ENCODE peak calls at places on chromosomes 3 and 15, in nine cellular contexts. W is A549, B is HCT116, I is Panc1, P is GM23338, R is GM12878, X is SK-N-SH, L is HepG2, N is K562. F is an unnamed sample.

GRCh38 chr3:179840985-179841384 is 188.1 kb downstream of the USP13 start:
- DNase-seq in R (no peak), W (no peak), N (no peak), L (no peak), B (no peak), I (no peak), P (no peak), X (no peak), F (no peak)

GRCh38 chr15:64006642-64007041 is 39.6 kb downstream of the DAPK2 start:
- DNase-seq in N (no peak), L (no peak), R (no peak), P (no peak), W (no peak), I (no peak), X (no peak), B (no peak), F (no peak)

GRCh38 chr3:33437556-33438283 is 2.5 kb downstream of the UBP1 start:
- DNase-seq in N (no peak), W (no peak), R (no peak), X (no peak), I (no peak), P (peak; percentile 57), L (peak; percentile 25), B (no peak), F (no peak)

GRCh38 chr3:46719044-46719565 is 1.4 kb upstream of the PRSS50 start:
- DNase-seq in N (no peak), R (no peak), L (no peak), B (no peak), X (no peak), P (no peak), W (no peak), I (no peak), F (no peak)

GRCh38 chr15:49644364-49644794 is 23.5 kb downstream of the DTWD1 start:
- DNase-seq in W (no peak), B (no peak), I (no peak), P (peak; percentile 21), R (no peak), X (no peak), L (no peak), N (no peak), F (no peak)

GRCh38 chr3:51539291-51539891 is 872 bp downstream of the RAD54L2 start:
- DNase-seq in W (peak; percentile 27), X (peak; percentile 51), P (peak; percentile 59), L (no peak), I (no peak), B (no peak), R (no peak), N (peak; percentile 50), F (peak; percentile 30)

GRCh38 chr3:193040836-193041672 is 123.4 kb upstream of the MB21D2 start:
- DNase-seq in B (peak; percentile 50), W (peak; percentile 15), L (peak; percentile 24), N (peak; percentile 24), P (peak; percentile 79), X (peak; percentile 48), R (peak; percentile 5), I (peak; percentile 13), F (peak; percentile 7)

GRCh38 chr3:108472011-108472591 is 38.3 kb downstream of the MYH15 start:
- DNase-seq in L (no peak), I (peak; percentile 88), P (no peak), N (no peak), R (no peak), B (peak; percentile 96), X (peak; percentile 17), W (peak; percentile 53), F (no peak)

GRCh38 chr3:188299068-188299467 is 145.1 kb downstream of the LPP start:
- DNase-seq in R (no peak), B (no peak), P (no peak), W (no peak), N (no peak), X (no peak), L (no peak), I (no peak), F (no peak)

GRCh38 chr3:188298585-188298984 is 144.6 kb downstream of the LPP start:
- DNase-seq in B (no peak), I (no peak), L (no peak), N (no peak), R (no peak), X (no peak), W (no peak), P (no peak), F (peak; percentile 30)

GRCh38 chr3:188299713-188300112 is 145.8 kb downstream of the LPP start:
- DNase-seq in B (no peak), W (no peak), N (no peak), R (no peak), L (no peak), X (no peak), I (no peak), P (no peak), F (no peak)

GRCh38 chr3:188303286-188303799 is 149.4 kb downstream of the LPP start:
- DNase-seq in P (peak; percentile 19), N (no peak), L (no peak), I (no peak), R (no peak), X (no peak), B (no peak), W (no peak), F (no peak)

DNA sequence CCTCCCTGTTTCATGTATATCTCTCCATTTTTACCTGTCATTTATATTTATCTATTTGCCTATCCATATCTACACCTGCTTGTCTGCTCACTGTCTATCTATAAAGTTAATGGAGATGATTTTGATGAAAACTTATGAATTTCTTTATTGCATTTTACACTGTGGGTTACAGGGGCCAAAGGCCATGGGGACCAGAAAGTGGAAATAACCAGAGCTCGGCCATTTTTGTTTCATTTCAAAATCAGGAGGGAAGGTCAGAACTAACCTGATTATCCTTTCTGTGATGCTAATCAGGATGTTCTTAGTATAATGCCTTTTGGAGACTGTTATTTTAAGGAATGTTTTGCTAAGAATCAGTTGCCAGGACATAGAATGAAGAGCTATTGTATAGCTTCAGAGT is 147.2 kb downstream of the LPP start:
- DNase-seq in W (no peak), R (no peak), I (no peak), P (peak; percentile 21), L (no peak), N (no peak), X (no peak), B (no peak), F (no peak)
- H3K27ac ChIP-seq in W (no peak overlapping the region), R (no peak overlapping the region), I (no peak overlapping the region), P (peak overlapping the region; percentile 9), L (no peak overlapping the region), N (no peak overlapping the region), X (no peak overlapping the region), B (no peak overlapping the region), F (no peak overlapping the region)

GRCh38 chr3:126998320-126998719 is 15.4 kb downstream of the PLXNA1 start:
- DNase-seq in I (no peak), B (no peak), P (no peak), R (no peak), L (no peak), X (no peak), N (no peak), W (no peak), F (no peak)

GRCh38 chr3:126998728-126999127 is 15.8 kb downstream of the PLXNA1 start:
- DNase-seq in N (no peak), W (no peak), X (no peak), B (no peak), I (no peak), R (no peak), P (no peak), L (no peak), F (no peak)

GRCh38 chr3:126996905-126997304 is 14.0 kb downstream of the PLXNA1 start:
- DNase-seq in P (no peak), B (no peak), I (no peak), W (no peak), N (no peak), X (no peak), L (no peak), R (no peak), F (no peak)

GRCh38 chr3:126995926-126996512 is 13.1 kb downstream of the PLXNA1 start:
- DNase-seq in L (no peak), I (no peak), B (no peak), X (no peak), W (no peak), R (no peak), N (no peak), P (peak; percentile 48), F (no peak)

GRCh38 chr3:126997455-126998038 is 14.6 kb downstream of the PLXNA1 start:
- DNase-seq in X (no peak), W (no peak), R (no peak), P (no peak), I (no peak), B (no peak), N (no peak), L (no peak), F (no peak)
- TF ChIP-seq REST in X (no peak), W (no peak), R (no peak), P (no peak), I (no peak), B (no peak), N (no peak), L (no peak), F (no peak)

DNA sequence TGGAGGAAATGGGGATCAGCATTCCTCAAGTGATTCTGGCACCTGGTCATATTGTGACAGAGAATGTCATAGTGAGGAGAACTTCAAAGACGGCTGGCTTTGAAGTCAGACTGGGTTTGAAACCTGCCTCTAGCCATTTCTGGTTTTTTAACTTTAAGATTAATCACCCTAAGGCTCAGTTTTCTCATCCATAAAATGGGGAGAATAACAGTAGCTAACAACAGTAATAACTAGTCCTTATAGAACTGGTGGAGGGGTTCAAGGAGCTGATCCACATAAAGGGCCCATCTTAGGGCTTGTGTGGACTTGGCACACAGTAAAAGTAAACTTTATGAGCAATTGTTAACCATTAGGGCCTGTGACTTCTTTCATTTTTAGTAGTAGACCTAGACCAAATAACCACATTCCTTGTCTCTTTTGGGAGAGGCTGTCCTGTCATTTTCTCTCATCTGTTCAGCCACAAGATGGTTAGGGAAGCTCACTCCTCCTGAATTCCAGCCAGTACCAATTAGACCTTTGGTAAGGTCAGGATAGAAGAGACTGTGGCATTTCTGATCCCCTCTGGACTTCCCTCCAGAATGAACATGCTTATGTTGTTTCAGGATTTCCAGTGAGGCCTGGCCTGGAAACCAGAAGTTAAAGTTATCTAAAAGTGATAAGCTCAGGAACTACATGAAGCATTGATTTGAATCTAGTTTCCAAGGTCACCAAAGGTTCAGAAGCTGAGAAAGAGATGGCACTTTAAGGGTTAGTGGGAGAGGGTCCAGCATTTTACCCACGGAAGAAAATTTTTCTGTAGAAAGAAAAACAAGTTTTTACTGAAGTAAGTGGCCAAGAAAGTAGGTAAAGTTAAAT is 159.3 kb upstream of the DPH6 start:
- DNase-seq in X (no peak), R (no peak), W (no peak), L (no peak), I (no peak), P (no peak), N (no peak), B (no peak), F (no peak)
- H3K27ac ChIP-seq in X (peak overlapping the region; percentile 60), R (no peak overlapping the region), W (no peak overlapping the region), L (no peak overlapping the region), I (no peak overlapping the region), P (no peak overlapping the region), N (no peak overlapping the region), B (no peak overlapping the region), F (no peak overlapping the region)

GRCh38 chr3:16148213-16148612 is 26.3 kb upstream of the GALNT15 start:
- DNase-seq in I (no peak), L (no peak), P (no peak), W (no peak), R (no peak), N (no peak), X (no peak), B (no peak), F (no peak)

GRCh38 chr3:16151109-16151508 is 23.4 kb upstream of the GALNT15 start:
- DNase-seq in X (no peak), B (no peak), L (no peak), P (no peak), R (no peak), N (no peak), I (no peak), W (no peak), F (no peak)

GRCh38 chr3:16147226-16147625 is 27.3 kb upstream of the GALNT15 start:
- DNase-seq in B (no peak), W (no peak), X (no peak), I (no peak), P (no peak), L (no peak), N (no peak), R (no peak), F (no peak)

GRCh38 chr3:16150285-16150684 is 24.2 kb upstream of the GALNT15 start:
- DNase-seq in B (no peak), R (no peak), W (no peak), I (no peak), X (no peak), N (no peak), L (no peak), P (no peak), F (no peak)

GRCh38 chr3:16148783-16149182 is 25.7 kb upstream of the GALNT15 start:
- DNase-seq in W (no peak), B (no peak), L (no peak), I (no peak), P (no peak), X (no peak), R (no peak), N (no peak), F (no peak)
- TF ChIP-seq REST in W (no peak), B (no peak), L (no peak), I (no peak), P (no peak), X (no peak), R (no peak), N (no peak), F (no peak)